ENCODE peak calls at places on chromosomes 12 and 14, in five cellular contexts. Q is CD8-positive, alpha-beta memory T cell; W is uterus; E is CD4-positive, alpha-beta memory T cell; T is neuronal stem cell. C is an unnamed sample.
A peak's percentile ranks its signal among the peaks of the same experiment; 100 is the strongest.

GRCh38 chr12:12983420-12984035 is 16.5 kb downstream of the HEBP1 start:
- DNase-seq in W (no peak), T (no peak), Q (no peak), E (no peak), C (no peak)

GRCh38 chr12:3432176-3432742 is 58.7 kb upstream of the PRMT8 start:
- DNase-seq in E (no peak), Q (no peak), W (no peak), T (no peak), C (no peak)

GRCh38 chr12:48122065-48122834 is 3.1 kb downstream of the PFKM start:
- DNase-seq in T (no peak), E (no peak), W (no peak), Q (no peak), C (no peak)

GRCh38 chr14:73238941-73239340 is 1.6 kb downstream of the PAPLN start:
- DNase-seq in E (no peak), T (no peak), Q (no peak), W (no peak), C (no peak)

GRCh38 chr12:120684523-120684932 is 2.4 kb upstream of the MLEC start:
- DNase-seq in Q (no peak), E (no peak), W (no peak), T (no peak), C (no peak)

GRCh38 chr14:37363661-37364060 is 165.9 kb downstream of the MIPOL1 start:
- DNase-seq in Q (no peak), T (no peak), E (no peak), W (no peak), C (no peak)

GRCh38 chr12:66662729-66663128 is 16.1 kb downstream of the GRIP1 start:
- DNase-seq in E (no peak), Q (no peak), W (no peak), T (no peak), C (no peak)

GRCh38 chr14:85536835-85537195 is 6.9 kb downstream of the FLRT2 start:
- DNase-seq in T (no peak), E (no peak), Q (no peak), W (no peak), C (no peak)

GRCh38 chr14:94424371-94424770 is 28.2 kb downstream of the SERPINA11 start:
- DNase-seq in W (no peak), E (no peak), Q (no peak), T (no peak), C (no peak)

GRCh38 chr12:89040146-89040964 is 311.9 kb downstream of the DUSP6 start:
- DNase-seq in Q (peak; percentile 27), T (no peak), W (no peak), E (peak; percentile 55), C (no peak)

GRCh38 chr12:112868459-112869041 is 38.2 kb upstream of the OAS1 start:
- DNase-seq in E (no peak), T (peak; percentile 15), Q (no peak), W (no peak), C (peak; percentile 31)

GRCh38 chr12:58248599-58248998 is 307.2 kb downstream of the ATP23 start:
- DNase-seq in T (no peak), Q (no peak), W (no peak), E (no peak), C (no peak)

DNA sequence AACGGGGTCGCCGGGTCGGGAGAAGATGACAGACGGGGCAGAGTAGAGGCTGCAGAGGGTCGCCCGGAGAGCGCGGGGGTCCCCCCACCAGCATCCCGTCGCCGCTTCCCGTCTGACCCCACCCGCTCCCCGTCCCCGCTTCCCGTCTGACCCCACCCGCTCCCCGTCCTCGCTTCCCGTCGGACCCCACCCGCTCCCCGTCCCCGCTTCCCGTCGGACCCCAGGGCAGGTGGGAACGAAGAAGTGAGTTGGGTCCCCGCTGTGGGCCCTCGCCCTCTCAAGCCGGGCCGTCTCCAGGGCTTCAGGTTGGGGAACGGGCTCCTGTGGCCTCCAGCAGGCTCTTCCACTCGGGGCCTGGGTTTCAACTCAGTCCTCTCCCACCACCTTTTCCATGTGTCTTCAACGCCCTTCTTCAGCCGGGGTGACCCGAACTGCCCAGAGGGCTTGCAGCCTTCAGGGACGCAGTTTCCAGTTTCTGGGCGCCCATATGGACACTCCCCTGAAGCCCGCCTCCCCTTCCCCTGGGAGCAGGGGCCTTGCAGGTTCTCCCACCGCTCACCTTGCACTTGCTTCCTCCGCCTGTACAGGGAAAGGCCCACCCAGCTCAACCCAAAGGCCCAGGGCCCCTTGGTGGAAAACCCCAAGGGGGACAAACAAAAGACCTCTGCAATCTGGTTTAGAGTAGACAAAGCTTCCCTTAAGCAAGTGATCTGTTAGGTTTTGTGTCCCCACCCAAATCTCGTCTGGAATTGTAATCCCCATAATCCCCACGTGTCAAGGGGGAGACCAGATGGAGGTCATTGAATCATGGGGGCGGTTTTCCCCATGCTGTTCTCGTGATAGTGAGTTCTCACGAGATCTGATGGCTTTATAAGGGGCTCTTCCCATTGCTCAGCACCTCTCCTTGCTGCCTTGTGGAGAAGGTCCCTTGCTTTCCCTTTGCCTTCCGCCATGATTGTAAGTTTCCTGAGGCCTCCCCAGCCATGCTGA is 66.5 kb downstream of the TNFAIP2 start:
- DNase-seq in W (no peak), T (no peak), Q (no peak), E (no peak), C (no peak)
- H3K4me3 ChIP-seq in W (no peak overlapping the region), T (no peak overlapping the region), Q (no peak overlapping the region), E (no peak overlapping the region), C (peak overlapping the region; percentile 80)

GRCh38 chr14:68409355-68409754 is 383.5 kb downstream of the ZFP36L1 start:
- DNase-seq in Q (no peak), W (no peak), T (no peak), E (no peak), C (no peak)

GRCh38 chr14:68405959-68406358 is 386.9 kb downstream of the ZFP36L1 start:
- DNase-seq in W (no peak), E (no peak), Q (no peak), T (no peak), C (no peak)

GRCh38 chr14:68407275-68407674 is 385.6 kb downstream of the ZFP36L1 start:
- DNase-seq in W (no peak), T (no peak), E (no peak), Q (no peak), C (no peak)

GRCh38 chr14:68408680-68409079 is 384.2 kb downstream of the ZFP36L1 start:
- DNase-seq in T (no peak), W (no peak), E (peak; percentile 28), Q (no peak), C (no peak)

DNA sequence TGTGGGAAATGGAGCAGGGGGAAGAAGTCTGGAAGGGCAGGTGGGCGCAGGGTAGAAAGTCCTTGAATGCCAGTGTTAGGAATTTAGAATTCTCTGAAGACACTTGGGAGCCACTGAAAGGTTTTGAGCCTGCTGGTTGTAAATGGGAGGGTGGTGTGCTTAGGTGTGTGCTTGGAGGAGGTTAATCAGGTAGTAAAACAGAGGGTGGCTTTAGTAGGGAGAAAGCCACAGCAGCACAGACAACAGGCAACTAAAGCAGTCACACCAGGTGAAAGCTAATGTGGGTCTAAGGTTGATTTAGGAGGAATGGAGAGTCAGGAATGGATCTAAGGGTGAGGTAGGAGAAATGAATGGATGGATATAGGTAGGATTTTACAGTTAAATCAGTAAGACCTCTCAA is 385.0 kb downstream of the ZFP36L1 start:
- DNase-seq in T (no peak), E (no peak), W (no peak), Q (no peak), C (no peak)
- H3K4me1 ChIP-seq in T (peaks cover 4% of the 10 kb centered on the region), E (peaks cover 34% of the 10 kb centered on the region), W (peaks cover 3% of the 10 kb centered on the region), Q (peaks cover 26% of the 10 kb centered on the region), C (no peaks in the 10 kb centered on the region)

GRCh38 chr14:56471056-56471455 is 108.5 kb upstream of the TMEM260 start:
- DNase-seq in W (no peak), Q (no peak), T (no peak), E (no peak), C (no peak)
- H3K4me3 ChIP-seq in W (no peak overlapping the region), Q (no peak overlapping the region), T (no peak overlapping the region), E (no peak overlapping the region), C (no peak overlapping the region)

GRCh38 chr12:121797937-121798801 is 4.7 kb upstream of the RHOF start:
- DNase-seq in T (no peak), W (peak; percentile 77), Q (no peak), E (no peak), C (no peak)
- H3K4me1 ChIP-seq in T (peaks cover 28% of the 10 kb centered on the region), W (peaks cover 33% of the 10 kb centered on the region), Q (peaks cover 40% of the 10 kb centered on the region), E (peaks cover 42% of the 10 kb centered on the region), C (peaks cover 11% of the 10 kb centered on the region)